ENCODE peak calls at places on chromosomes 3 and 15, in four cellular contexts. L is mammary epithelial cell, B is thoracic aorta, M is SJSA1. H is an unnamed sample.
A peak's percentile ranks its signal among the peaks of the same experiment; 100 is the strongest.

GRCh38 chr3:162719684-162720341 is 1223.2 kb downstream of the OTOL1 start:
- DNase-seq in B (no peak), M (no peak), L (peak; percentile 67), H (no peak)

GRCh38 chr3:193870376-193871092 is 265.4 kb upstream of the HES1 start:
- DNase-seq in B (no peak), M (no peak), L (peak; percentile 98), H (peak; percentile 84)

GRCh38 chr3:139764936-139765335 is 87.2 kb upstream of the NMNAT3 start:
- DNase-seq in M (peak; percentile 65), B (no peak), L (peak; percentile 76), H (no peak)

GRCh38 chr15:79595271-79595670 is 163.1 kb downstream of the MINAR1 start:
- DNase-seq in M (no peak), L (no peak), B (no peak), H (no peak)

GRCh38 chr3:105359098-105359762 is 7.5 kb upstream of the ALCAM start:
- DNase-seq in B (no peak), L (peak; percentile 59), M (no peak), H (no peak)

GRCh38 chr3:50609743-50610085 is 1.9 kb downstream of the CISH start:
- DNase-seq in M (no peak), B (no peak), L (no peak), H (no peak)

GRCh38 chr3:61966200-61966599 is 404.8 kb downstream of the PTPRG start:
- DNase-seq in B (no peak), M (no peak), L (peak; percentile 83), H (peak; percentile 93)

GRCh38 chr3:149388001-149388435 is 10.6 kb upstream of the TM4SF1 start:
- DNase-seq in M (no peak), B (no peak), L (peak; percentile 77), H (no peak)

GRCh38 chr3:72310028-72310987 is 525.4 kb upstream of the PROK2 start:
- DNase-seq in L (no peak), M (peak; percentile 85), B (no peak), H (no peak)

GRCh38 chr3:117019082-117019713 is 309.6 kb downstream of the TUSC7 start:
- DNase-seq in M (peak; percentile 50), B (no peak), L (peak; percentile 28), H (no peak)

GRCh38 chr3:182889948-182890629 is 90.2 kb downstream of the DCUN1D1 start:
- DNase-seq in B (no peak), M (no peak), L (no peak), H (no peak)

GRCh38 chr3:182891364-182891763 is 89.0 kb downstream of the DCUN1D1 start:
- DNase-seq in M (no peak), B (no peak), L (no peak), H (no peak)

GRCh38 chr3:182886497-182886896 is 93.2 kb downstream of the ATP11B start:
- DNase-seq in M (no peak), L (no peak), B (no peak), H (no peak)
- H3K4me1 ChIP-seq in M (no peaks in the 10 kb centered on the region), L (no peaks in the 10 kb centered on the region), B (no peaks in the 10 kb centered on the region), H (no peaks in the 10 kb centered on the region)

DNA sequence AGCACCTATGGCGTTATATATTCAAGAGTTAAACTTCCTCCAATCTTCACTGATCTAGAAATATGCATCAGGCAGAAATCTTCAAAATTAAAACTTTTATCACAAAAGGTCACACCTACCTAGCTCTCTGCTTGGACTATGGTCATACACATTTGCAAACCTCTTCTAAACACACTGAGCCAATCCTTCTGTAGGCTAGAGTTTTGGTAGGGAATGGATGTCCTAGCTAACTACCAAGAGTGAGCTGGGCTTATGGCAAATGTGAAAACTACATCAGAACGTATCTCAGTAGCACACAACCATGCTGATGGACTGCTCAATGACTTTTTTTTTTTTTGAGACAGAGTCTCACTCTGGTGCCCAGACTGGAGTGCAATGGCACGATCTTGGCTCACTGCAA is 29.6 kb downstream of the SETD2 start:
- DNase-seq in L (no peak), B (no peak), M (no peak), H (no peak)
- H3K4me1 ChIP-seq in L (peaks cover 14% of the 10 kb centered on the region), B (peaks cover 39% of the 10 kb centered on the region), M (no peaks in the 10 kb centered on the region), H (peaks cover 28% of the 10 kb centered on the region)

GRCh38 chr15:98715890-98716443 is 67.6 kb downstream of the IGF1R start:
- DNase-seq in L (no peak), M (no peak), B (no peak), H (no peak)
- H3K4me1 ChIP-seq in L (peaks cover 48% of the 10 kb centered on the region), M (peaks cover 41% of the 10 kb centered on the region), B (peaks cover 77% of the 10 kb centered on the region), H (peaks cover 13% of the 10 kb centered on the region)

GRCh38 chr3:52050571-52050970 is 5.8 kb downstream of the DUSP7 start:
- DNase-seq in L (no peak), M (no peak), B (no peak), H (no peak)
- H3K4me1 ChIP-seq in L (peaks cover 71% of the 10 kb centered on the region), M (peaks cover 63% of the 10 kb centered on the region), B (peaks cover 91% of the 10 kb centered on the region), H (peaks cover 77% of the 10 kb centered on the region)

GRCh38 chr3:101829878-101830277 is 19.4 kb upstream of the NFKBIZ start:
- DNase-seq in M (no peak), L (no peak), B (no peak), H (no peak)
- H3K4me1 ChIP-seq in M (peaks cover 26% of the 10 kb centered on the region), L (peaks cover 11% of the 10 kb centered on the region), B (peaks cover 46% of the 10 kb centered on the region), H (peaks cover 22% of the 10 kb centered on the region)

GRCh38 chr3:44529927-44530326 is 25.1 kb upstream of the ZKSCAN7 start:
- DNase-seq in L (no peak), B (no peak), M (no peak), H (no peak)

GRCh38 chr3:44530957-44531356 is 24.0 kb upstream of the ZKSCAN7 start:
- DNase-seq in L (no peak), B (no peak), M (no peak), H (no peak)

GRCh38 chr3:44522494-44522933 is 32.5 kb upstream of the ZKSCAN7 start:
- DNase-seq in B (no peak), M (no peak), L (no peak), H (no peak)

DNA sequence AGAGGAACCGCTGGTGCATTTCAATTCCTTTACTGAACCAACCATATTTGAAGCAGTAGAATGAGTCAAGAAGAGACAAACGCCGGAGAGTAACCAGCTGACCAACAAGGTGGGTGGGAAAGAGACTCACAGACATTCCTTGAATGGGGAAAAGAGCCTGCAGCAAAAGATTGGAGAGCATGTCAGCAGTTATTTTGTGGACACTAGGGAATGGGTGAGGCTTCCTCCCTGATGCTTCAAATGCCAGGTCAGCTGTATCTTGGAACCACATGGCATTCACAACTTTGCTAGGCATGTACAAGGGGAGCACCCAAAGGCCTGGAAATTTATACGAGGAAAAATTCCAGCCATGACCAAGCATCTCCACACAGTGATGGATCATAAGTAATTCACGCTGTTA is 29.9 kb upstream of the ZKSCAN7 start:
- DNase-seq in M (no peak), B (no peak), L (no peak), H (no peak)
- H3K4me1 ChIP-seq in M (peaks cover 3% of the 10 kb centered on the region), B (no peaks in the 10 kb centered on the region), L (no peaks in the 10 kb centered on the region), H (no peaks in the 10 kb centered on the region)

GRCh38 chr3:126179825-126180476 is 435 bp downstream of the ALDH1L1 start:
- DNase-seq in B (peak; percentile 30), L (no peak), M (no peak), H (no peak)
- H3K4me1 ChIP-seq in B (peaks cover 24% of the 10 kb centered on the region), L (peaks cover 17% of the 10 kb centered on the region), M (no peaks in the 10 kb centered on the region), H (peaks cover 7% of the 10 kb centered on the region)

GRCh38 chr15:101614761-101615160 is 37.4 kb downstream of the TM2D3 start:
- DNase-seq in L (no peak), B (no peak), M (no peak), H (no peak)
- H3K4me1 ChIP-seq in L (no peaks in the 10 kb centered on the region), B (peaks cover 59% of the 10 kb centered on the region), M (no peaks in the 10 kb centered on the region), H (peaks cover 12% of the 10 kb centered on the region)

DNA sequence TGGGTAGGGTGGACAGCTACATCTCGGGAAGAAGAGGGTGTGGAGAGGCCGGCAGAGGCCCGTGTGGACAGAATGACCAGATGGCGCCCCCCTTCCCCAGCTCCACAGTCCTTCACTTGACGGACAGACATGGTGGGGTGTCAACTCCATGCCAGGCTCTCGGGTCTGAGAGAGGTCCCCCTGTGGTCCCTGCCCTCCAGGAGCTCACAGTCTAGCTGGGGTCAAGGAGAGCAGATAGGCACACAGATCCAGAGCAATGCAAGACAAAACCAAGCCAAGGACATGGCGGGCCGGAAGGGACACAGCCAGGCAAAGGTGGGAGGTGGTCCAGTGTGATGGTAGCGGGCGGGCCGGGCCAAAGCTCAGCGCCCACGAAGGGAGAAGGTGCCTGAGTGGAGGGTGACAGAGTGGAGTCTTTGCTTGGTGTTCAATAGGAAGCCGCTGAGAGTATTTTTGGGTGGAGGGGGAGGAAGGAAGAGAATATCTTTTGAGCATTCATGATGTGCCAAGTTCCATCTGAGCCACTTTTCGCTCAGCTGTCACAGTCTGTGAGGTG is 72.1 kb upstream of the SEC13 start:
- DNase-seq in M (no peak), B (no peak), L (no peak), H (no peak)
- H3K4me1 ChIP-seq in M (no peaks in the 10 kb centered on the region), B (no peaks in the 10 kb centered on the region), L (peaks cover 6% of the 10 kb centered on the region), H (peaks cover 10% of the 10 kb centered on the region)

H was measured in keratinocyte.